ENCODE peak calls at places on chromosomes 12 and 14, in eight cellular contexts. One of them, this sample, is unnamed.

GRCh38 chr14:98906123-98906995 is 365.6 kb downstream of the BCL11B start:
- DNase-seq in endothelial cell of umbilical vein: no peak
- DNase-seq in HL-60: no peak
- DNase-seq in HFF-Myc: no peak
- DNase-seq in ovary: peak; percentile 45
- DNase-seq in GM23338: no peak
- DNase-seq in fibroblast of lung: peak; percentile 53
- DNase-seq in lung: peak; percentile 40
- DNase-seq in this sample: peak; percentile 19

GRCh38 chr14:89576132-89576923 is 159.3 kb upstream of the FOXN3 start:
- DNase-seq in GM23338: peak; percentile 73
- DNase-seq in endothelial cell of umbilical vein: no peak
- DNase-seq in HFF-Myc: no peak
- DNase-seq in fibroblast of lung: no peak
- DNase-seq in ovary: no peak
- DNase-seq in HL-60: no peak
- DNase-seq in lung: no peak
- DNase-seq in this sample: no peak

GRCh38 chr12:49092086-49092815 is 2.4 kb downstream of the DHH start:
- DNase-seq in endothelial cell of umbilical vein: peak; percentile 62
- DNase-seq in HFF-Myc: no peak
- DNase-seq in HL-60: peak; percentile 64
- DNase-seq in lung: no peak
- DNase-seq in GM23338: peak; percentile 90
- DNase-seq in fibroblast of lung: no peak
- DNase-seq in ovary: peak; percentile 62
- DNase-seq in this sample: no peak

GRCh38 chr14:76770521-76771431 is 9.5 kb downstream of the VASH1 start:
- DNase-seq in HFF-Myc: no peak
- DNase-seq in fibroblast of lung: no peak
- DNase-seq in lung: peak; percentile 23
- DNase-seq in ovary: no peak
- DNase-seq in GM23338: no peak
- DNase-seq in HL-60: no peak
- DNase-seq in endothelial cell of umbilical vein: no peak
- DNase-seq in this sample: no peak

GRCh38 chr12:131828671-131829350 is 618 bp downstream of the MMP17 start:
- DNase-seq in GM23338: peak; percentile 62
- DNase-seq in ovary: peak; percentile 60
- DNase-seq in endothelial cell of umbilical vein: no peak
- DNase-seq in HL-60: no peak
- DNase-seq in lung: no peak
- DNase-seq in HFF-Myc: no peak
- DNase-seq in fibroblast of lung: no peak
- DNase-seq in this sample: no peak

GRCh38 chr12:124605150-124605549 is 37.7 kb upstream of the NCOR2 start:
- DNase-seq in GM23338: no peak
- DNase-seq in fibroblast of lung: no peak
- DNase-seq in lung: no peak
- DNase-seq in endothelial cell of umbilical vein: no peak
- DNase-seq in HL-60: no peak
- DNase-seq in HFF-Myc: no peak
- DNase-seq in ovary: no peak
- DNase-seq in this sample: no peak

GRCh38 chr14:53979141-53979673 is 22.6 kb upstream of the BMP4 start:
- DNase-seq in lung: no peak
- DNase-seq in endothelial cell of umbilical vein: no peak
- DNase-seq in fibroblast of lung: peak; percentile 86
- DNase-seq in GM23338: peak; percentile 65
- DNase-seq in HFF-Myc: no peak
- DNase-seq in ovary: no peak
- DNase-seq in HL-60: no peak
- DNase-seq in this sample: peak; percentile 80

GRCh38 chr12:27524839-27525238 is 833 bp downstream of the PPFIBP1 start:
- DNase-seq in HL-60: no peak
- DNase-seq in lung: no peak
- DNase-seq in HFF-Myc: no peak
- DNase-seq in endothelial cell of umbilical vein: peak; percentile 69
- DNase-seq in GM23338: peak; percentile 14
- DNase-seq in fibroblast of lung: no peak
- DNase-seq in ovary: no peak
- DNase-seq in this sample: no peak

GRCh38 chr12:38921025-38921677 is 15.8 kb upstream of the CPNE8 start:
- DNase-seq in HL-60: peak; percentile 44
- DNase-seq in lung: peak; percentile 51
- DNase-seq in endothelial cell of umbilical vein: peak; percentile 68
- DNase-seq in fibroblast of lung: peak; percentile 72
- DNase-seq in HFF-Myc: peak; percentile 4
- DNase-seq in ovary: no peak
- DNase-seq in GM23338: peak; percentile 77
- DNase-seq in this sample: peak; percentile 28

GRCh38 chr12:14716848-14717444 is 20.5 kb upstream of the GUCY2C start:
- DNase-seq in lung: peak; percentile 32
- DNase-seq in HL-60: peak; percentile 47
- DNase-seq in GM23338: peak; percentile 86
- DNase-seq in ovary: no peak
- DNase-seq in endothelial cell of umbilical vein: peak; percentile 52
- DNase-seq in HFF-Myc: peak; percentile 15
- DNase-seq in fibroblast of lung: peak; percentile 36
- DNase-seq in this sample: peak; percentile 4

DNA sequence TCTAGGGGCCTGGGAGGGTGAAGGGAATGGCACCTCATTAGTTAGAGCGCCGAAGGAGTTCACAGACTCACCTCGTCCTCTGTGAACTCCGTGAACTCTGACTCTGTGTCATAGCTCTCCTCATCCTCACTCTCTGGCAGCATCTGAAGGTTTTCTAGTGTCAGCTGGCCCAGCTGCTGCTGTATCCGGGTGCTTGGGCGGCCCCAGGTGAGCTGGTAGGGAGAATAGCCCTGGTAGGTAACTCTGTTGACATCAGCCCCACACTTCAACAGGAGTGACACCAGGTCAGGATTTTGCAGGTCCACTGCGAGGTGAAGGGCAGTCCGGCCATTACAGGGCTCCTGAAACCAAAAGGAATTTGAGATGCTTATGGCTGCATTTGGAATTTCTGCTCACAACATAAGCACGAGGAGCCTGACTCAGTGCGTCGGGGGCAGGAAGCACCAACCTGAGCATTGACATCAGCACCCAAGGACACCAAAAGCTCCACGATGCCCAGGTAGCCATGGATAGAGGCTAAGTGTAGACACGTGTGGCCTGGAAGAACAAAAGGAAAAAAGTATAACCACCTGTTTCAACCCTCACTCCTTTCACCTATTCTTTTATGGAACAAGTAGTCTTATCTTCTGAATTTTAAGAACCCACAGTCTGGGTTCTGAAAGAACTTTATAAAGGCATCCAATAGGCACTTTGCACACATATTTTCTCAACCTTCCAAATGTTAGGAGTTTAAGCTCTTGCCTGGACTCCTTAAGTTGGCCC is 2.0 kb downstream of the NFKBIA start:
- DNase-seq in ovary: no peak
- DNase-seq in endothelial cell of umbilical vein: peak; percentile 38
- DNase-seq in HL-60: no peak
- DNase-seq in HFF-Myc: no peak
- DNase-seq in fibroblast of lung: peak; percentile 18
- DNase-seq in lung: no peak
- DNase-seq in GM23338: no peak
- DNase-seq in this sample: no peak
- H3K4me3 ChIP-seq in ovary: peak overlapping the region; percentile 95
- H3K4me3 ChIP-seq in endothelial cell of umbilical vein: peak overlapping the region; percentile 74
- H3K4me3 ChIP-seq in HL-60: peak overlapping the region; percentile 58
- H3K4me3 ChIP-seq in HFF-Myc: peak overlapping the region; percentile 65
- H3K4me3 ChIP-seq in fibroblast of lung: peak overlapping the region; percentile 60
- H3K4me3 ChIP-seq in lung: peak overlapping the region; percentile 85
- H3K4me3 ChIP-seq in GM23338: no peak overlapping the region
- H3K4me3 ChIP-seq in this sample: peak overlapping the region; percentile 70

DNA sequence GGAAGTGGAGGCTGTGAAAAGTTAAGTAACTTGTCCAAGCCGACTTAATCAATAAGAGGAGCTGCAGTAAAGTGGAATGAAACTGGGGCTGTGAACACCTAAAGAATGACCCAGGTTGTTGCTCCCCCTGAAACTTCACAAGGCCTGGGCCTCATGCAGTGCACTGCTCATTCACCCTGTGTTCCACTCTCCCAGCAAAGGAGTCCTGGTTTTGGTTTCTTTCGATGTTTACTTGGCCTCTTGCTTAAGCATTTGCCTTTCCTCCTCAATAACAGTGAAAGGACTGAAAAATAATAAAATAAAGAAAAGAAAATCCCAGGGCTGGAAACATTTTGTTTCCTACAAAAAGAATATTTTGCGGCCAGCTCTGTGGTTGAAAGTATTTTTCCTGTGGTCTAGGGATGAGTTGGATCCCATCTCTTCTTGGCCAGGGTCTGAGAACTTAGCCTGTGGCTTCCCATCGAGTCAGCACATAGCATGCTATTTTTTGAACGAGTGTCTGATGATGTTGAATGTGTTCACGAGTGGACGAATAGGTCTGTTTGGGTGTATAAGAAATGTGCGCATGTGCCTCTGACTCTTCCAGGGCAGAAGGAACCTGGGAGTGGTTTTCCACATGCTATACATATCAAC is 349.9 kb downstream of the ZFP36L1 start:
- DNase-seq in lung: no peak
- DNase-seq in endothelial cell of umbilical vein: no peak
- DNase-seq in HL-60: no peak
- DNase-seq in fibroblast of lung: peak; percentile 85
- DNase-seq in ovary: no peak
- DNase-seq in HFF-Myc: no peak
- DNase-seq in GM23338: no peak
- DNase-seq in this sample: peak; percentile 88
- TF ChIP-seq CTCF in lung: no peak
- TF ChIP-seq CTCF in endothelial cell of umbilical vein: no peak
- TF ChIP-seq CTCF in HL-60: no peak
- TF ChIP-seq CTCF in fibroblast of lung: no peak
- TF ChIP-seq CTCF in ovary: no peak
- TF ChIP-seq CTCF in HFF-Myc: no peak
- TF ChIP-seq CTCF in GM23338: no peak
- TF ChIP-seq CTCF in this sample: no peak

GRCh38 chr14:50599700-50600444 is 39.9 kb downstream of the ATL1 start:
- DNase-seq in ovary: no peak
- DNase-seq in HFF-Myc: peak; percentile 49
- DNase-seq in lung: no peak
- DNase-seq in endothelial cell of umbilical vein: peak; percentile 68
- DNase-seq in GM23338: peak; percentile 68
- DNase-seq in HL-60: no peak
- DNase-seq in fibroblast of lung: peak; percentile 51
- DNase-seq in this sample: peak; percentile 35
- H3K4me3 ChIP-seq in ovary: no peak overlapping the region
- H3K4me3 ChIP-seq in HFF-Myc: no peak overlapping the region
- H3K4me3 ChIP-seq in lung: no peak overlapping the region
- H3K4me3 ChIP-seq in endothelial cell of umbilical vein: no peak overlapping the region
- H3K4me3 ChIP-seq in GM23338: no peak overlapping the region
- H3K4me3 ChIP-seq in HL-60: no peak overlapping the region
- H3K4me3 ChIP-seq in fibroblast of lung: no peak overlapping the region
- H3K4me3 ChIP-seq in this sample: no peak overlapping the region

DNA sequence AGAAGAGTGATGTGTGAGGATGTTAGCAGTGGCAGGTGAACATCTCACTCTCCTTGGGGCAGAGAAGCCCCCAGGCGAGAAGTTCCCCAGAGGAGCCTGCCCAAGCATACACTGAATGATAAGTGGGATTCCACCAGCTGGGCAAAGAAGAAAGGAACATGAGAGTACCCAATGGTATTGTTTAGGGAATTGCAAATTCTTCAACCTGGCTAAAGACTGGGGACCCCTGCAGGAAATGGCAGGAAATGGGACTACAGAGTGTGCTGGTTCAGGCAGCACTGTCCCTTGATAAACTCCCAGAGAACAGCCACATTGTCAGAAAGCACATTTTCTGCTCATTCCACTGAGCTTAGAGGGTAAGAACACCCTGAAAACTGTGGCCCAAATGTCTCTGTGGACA is 121.3 kb downstream of the RPS29 start:
- DNase-seq in GM23338: peak; percentile 79
- DNase-seq in HL-60: no peak
- DNase-seq in lung: no peak
- DNase-seq in endothelial cell of umbilical vein: no peak
- DNase-seq in ovary: no peak
- DNase-seq in HFF-Myc: no peak
- DNase-seq in fibroblast of lung: no peak
- DNase-seq in this sample: no peak
- TF ChIP-seq CTCF in GM23338: peak; percentile 64
- TF ChIP-seq CTCF in HL-60: no peak
- TF ChIP-seq CTCF in lung: no peak
- TF ChIP-seq CTCF in endothelial cell of umbilical vein: no peak
- TF ChIP-seq CTCF in ovary: no peak
- TF ChIP-seq CTCF in HFF-Myc: peak; percentile 6
- TF ChIP-seq CTCF in fibroblast of lung: no peak
- TF ChIP-seq CTCF in this sample: peak; percentile 24

DNA sequence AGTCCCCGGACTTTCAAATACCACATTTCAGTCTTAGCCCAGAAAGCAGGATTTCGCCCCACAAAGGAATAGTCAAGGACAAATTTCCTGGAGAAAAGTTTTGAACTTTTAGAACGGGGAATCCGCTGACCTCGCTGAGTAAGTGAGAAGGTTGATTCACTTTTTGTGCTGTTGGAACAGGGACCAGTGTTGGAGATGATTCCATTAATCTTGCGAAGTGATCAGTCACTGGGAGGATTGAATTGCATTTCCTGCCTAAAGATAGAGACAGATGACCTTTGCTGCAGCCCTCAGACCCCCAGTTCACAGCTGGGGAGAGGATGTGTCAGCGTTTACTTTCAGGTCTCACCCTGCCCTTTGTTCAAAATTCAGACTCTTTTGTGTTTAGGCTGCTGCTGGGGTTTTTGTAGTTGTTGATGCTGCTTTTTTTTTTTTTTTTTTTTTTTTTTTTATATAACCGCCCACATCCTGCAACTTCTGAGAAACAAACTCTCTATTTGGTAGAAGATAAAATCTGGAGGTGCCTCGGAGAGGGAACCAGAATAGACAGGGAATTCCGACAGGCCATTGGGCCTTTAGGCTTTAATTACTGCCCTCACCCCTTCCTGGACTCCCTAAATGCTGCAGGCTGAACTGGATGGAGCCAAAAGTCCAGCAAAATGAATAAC is 9.8 kb upstream of the KDM2B start:
- DNase-seq in fibroblast of lung: peak; percentile 71
- DNase-seq in HL-60: no peak
- DNase-seq in endothelial cell of umbilical vein: no peak
- DNase-seq in ovary: no peak
- DNase-seq in GM23338: peak; percentile 37
- DNase-seq in lung: no peak
- DNase-seq in HFF-Myc: no peak
- DNase-seq in this sample: no peak
- H3K4me3 ChIP-seq in fibroblast of lung: peak overlapping the region; percentile 7
- H3K4me3 ChIP-seq in HL-60: no peak overlapping the region
- H3K4me3 ChIP-seq in endothelial cell of umbilical vein: no peak overlapping the region
- H3K4me3 ChIP-seq in ovary: peak overlapping the region; percentile 52
- H3K4me3 ChIP-seq in GM23338: peak overlapping the region; percentile 4
- H3K4me3 ChIP-seq in lung: no peak overlapping the region
- H3K4me3 ChIP-seq in HFF-Myc: peak overlapping the region; percentile 27
- H3K4me3 ChIP-seq in this sample: peak overlapping the region; percentile 9

This sample was measured in astrocyte of the cerebellum.